ENCODE peak calls at places on chromosomes 5 and 9, in six cellular contexts. One of them, this sample, is unnamed.
A peak's percentile ranks its signal among the peaks of the same experiment; 100 is the strongest.

GRCh38 chr5:133682496-133682895 is 70.2 kb upstream of the FSTL4 start:
- DNase-seq in brain microvascular endothelial cell: no peak
- DNase-seq in cardiac fibroblast: no peak
- DNase-seq in heart left ventricle: no peak
- DNase-seq in stomach: peak; percentile 17
- DNase-seq in right atrium auricular region: peak; percentile 52
- DNase-seq in this sample: no peak

GRCh38 chr9:117927354-117927753 is 223.2 kb downstream of the TLR4 start:
- DNase-seq in brain microvascular endothelial cell: no peak
- DNase-seq in cardiac fibroblast: no peak
- DNase-seq in heart left ventricle: no peak
- DNase-seq in stomach: no peak
- DNase-seq in right atrium auricular region: no peak
- DNase-seq in this sample: no peak

GRCh38 chr9:120715331-120715924 is 1.2 kb upstream of the MEGF9 start:
- DNase-seq in brain microvascular endothelial cell: peak; percentile 26
- DNase-seq in cardiac fibroblast: peak; percentile 74
- DNase-seq in heart left ventricle: peak; percentile 61
- DNase-seq in stomach: no peak
- DNase-seq in right atrium auricular region: peak; percentile 76
- DNase-seq in this sample: peak; percentile 57

GRCh38 chr9:89455356-89455824 is 42.5 kb downstream of the SEMA4D start:
- DNase-seq in brain microvascular endothelial cell: no peak
- DNase-seq in cardiac fibroblast: no peak
- DNase-seq in heart left ventricle: no peak
- DNase-seq in stomach: no peak
- DNase-seq in right atrium auricular region: no peak
- DNase-seq in this sample: no peak

GRCh38 chr9:134634190-134634589 is 7.4 kb upstream of the COL5A1 start:
- DNase-seq in brain microvascular endothelial cell: no peak
- DNase-seq in cardiac fibroblast: no peak
- DNase-seq in heart left ventricle: peak; percentile 7
- DNase-seq in stomach: no peak
- DNase-seq in right atrium auricular region: no peak
- DNase-seq in this sample: no peak

GRCh38 chr5:139740138-139740992 is 55.2 kb upstream of the PSD2 start:
- DNase-seq in brain microvascular endothelial cell: no peak
- DNase-seq in cardiac fibroblast: no peak
- DNase-seq in heart left ventricle: no peak
- DNase-seq in stomach: no peak
- DNase-seq in right atrium auricular region: no peak
- DNase-seq in this sample: no peak

GRCh38 chr5:181190711-181191525 is 14.1 kb downstream of the TRIM7 start:
- DNase-seq in brain microvascular endothelial cell: no peak
- DNase-seq in cardiac fibroblast: peak; percentile 50
- DNase-seq in heart left ventricle: peak; percentile 52
- DNase-seq in stomach: peak; percentile 48
- DNase-seq in right atrium auricular region: no peak
- DNase-seq in this sample: no peak

GRCh38 chr9:134135343-134136116 is at the start of gene WDR5:
- DNase-seq in brain microvascular endothelial cell: peak; percentile 81
- DNase-seq in cardiac fibroblast: peak; percentile 92
- DNase-seq in heart left ventricle: peak; percentile 96
- DNase-seq in stomach: peak; percentile 93
- DNase-seq in right atrium auricular region: peak; percentile 91
- DNase-seq in this sample: peak; percentile 22

GRCh38 chr5:65873181-65873580 is 53.2 kb upstream of the ERBIN start:
- DNase-seq in brain microvascular endothelial cell: peak; percentile 41
- DNase-seq in cardiac fibroblast: no peak
- DNase-seq in heart left ventricle: no peak
- DNase-seq in stomach: no peak
- DNase-seq in right atrium auricular region: no peak
- DNase-seq in this sample: no peak

GRCh38 chr5:160923431-160923830 is 71.4 kb upstream of the ATP10B start:
- DNase-seq in brain microvascular endothelial cell: no peak
- DNase-seq in cardiac fibroblast: no peak
- DNase-seq in heart left ventricle: no peak
- DNase-seq in stomach: no peak
- DNase-seq in right atrium auricular region: no peak
- DNase-seq in this sample: no peak

GRCh38 chr5:5752844-5753243 is 330.4 kb downstream of the ICE1 start:
- DNase-seq in brain microvascular endothelial cell: no peak
- DNase-seq in cardiac fibroblast: no peak
- DNase-seq in heart left ventricle: no peak
- DNase-seq in stomach: no peak
- DNase-seq in right atrium auricular region: no peak
- DNase-seq in this sample: no peak

GRCh38 chr5:16550316-16550952 is 66.4 kb downstream of the RETREG1 start:
- DNase-seq in brain microvascular endothelial cell: no peak
- DNase-seq in cardiac fibroblast: peak; percentile 56
- DNase-seq in heart left ventricle: peak; percentile 39
- DNase-seq in stomach: no peak
- DNase-seq in right atrium auricular region: no peak
- DNase-seq in this sample: no peak

GRCh38 chr5:95794070-95794516 is 28.4 kb downstream of the GLRX start:
- DNase-seq in brain microvascular endothelial cell: no peak
- DNase-seq in cardiac fibroblast: peak; percentile 79
- DNase-seq in heart left ventricle: no peak
- DNase-seq in stomach: no peak
- DNase-seq in right atrium auricular region: no peak
- DNase-seq in this sample: no peak

GRCh38 chr5:138721979-138722378 is 31.2 kb upstream of the CTNNA1 start:
- DNase-seq in brain microvascular endothelial cell: no peak
- DNase-seq in cardiac fibroblast: no peak
- DNase-seq in heart left ventricle: no peak
- DNase-seq in stomach: no peak
- DNase-seq in right atrium auricular region: no peak
- DNase-seq in this sample: no peak

GRCh38 chr5:133242221-133242835 is 190.5 kb downstream of the HSPA4 start:
- DNase-seq in brain microvascular endothelial cell: no peak
- DNase-seq in cardiac fibroblast: no peak
- DNase-seq in heart left ventricle: no peak
- DNase-seq in stomach: no peak
- DNase-seq in right atrium auricular region: no peak
- DNase-seq in this sample: no peak

GRCh38 chr5:173689171-173689676 is 72.8 kb upstream of the BOD1 start:
- DNase-seq in brain microvascular endothelial cell: no peak
- DNase-seq in cardiac fibroblast: peak; percentile 21
- DNase-seq in heart left ventricle: no peak
- DNase-seq in stomach: peak; percentile 41
- DNase-seq in right atrium auricular region: no peak
- DNase-seq in this sample: peak; percentile 74

GRCh38 chr5:52788505-52788821 is 747 bp downstream of the ITGA1 start:
- DNase-seq in brain microvascular endothelial cell: no peak
- DNase-seq in cardiac fibroblast: no peak
- DNase-seq in heart left ventricle: no peak
- DNase-seq in stomach: no peak
- DNase-seq in right atrium auricular region: no peak
- DNase-seq in this sample: no peak

GRCh38 chr5:52786391-52786790 is 1.3 kb upstream of the ITGA1 start:
- DNase-seq in brain microvascular endothelial cell: no peak
- DNase-seq in cardiac fibroblast: no peak
- DNase-seq in heart left ventricle: no peak
- DNase-seq in stomach: no peak
- DNase-seq in right atrium auricular region: no peak
- DNase-seq in this sample: no peak

GRCh38 chr5:52787600-52788504 is at the start of the genes ITGA1 and PELO:
- DNase-seq in brain microvascular endothelial cell: peak; percentile 83
- DNase-seq in cardiac fibroblast: peak; percentile 88
- DNase-seq in heart left ventricle: peak; percentile 86
- DNase-seq in stomach: peak; percentile 65
- DNase-seq in right atrium auricular region: peak; percentile 90
- DNase-seq in this sample: no peak

GRCh38 chr5:52789378-52789777 is 1.7 kb downstream of the ITGA1 start:
- DNase-seq in brain microvascular endothelial cell: no peak
- DNase-seq in cardiac fibroblast: no peak
- DNase-seq in heart left ventricle: no peak
- DNase-seq in stomach: no peak
- DNase-seq in right atrium auricular region: no peak
- DNase-seq in this sample: no peak

DNA sequence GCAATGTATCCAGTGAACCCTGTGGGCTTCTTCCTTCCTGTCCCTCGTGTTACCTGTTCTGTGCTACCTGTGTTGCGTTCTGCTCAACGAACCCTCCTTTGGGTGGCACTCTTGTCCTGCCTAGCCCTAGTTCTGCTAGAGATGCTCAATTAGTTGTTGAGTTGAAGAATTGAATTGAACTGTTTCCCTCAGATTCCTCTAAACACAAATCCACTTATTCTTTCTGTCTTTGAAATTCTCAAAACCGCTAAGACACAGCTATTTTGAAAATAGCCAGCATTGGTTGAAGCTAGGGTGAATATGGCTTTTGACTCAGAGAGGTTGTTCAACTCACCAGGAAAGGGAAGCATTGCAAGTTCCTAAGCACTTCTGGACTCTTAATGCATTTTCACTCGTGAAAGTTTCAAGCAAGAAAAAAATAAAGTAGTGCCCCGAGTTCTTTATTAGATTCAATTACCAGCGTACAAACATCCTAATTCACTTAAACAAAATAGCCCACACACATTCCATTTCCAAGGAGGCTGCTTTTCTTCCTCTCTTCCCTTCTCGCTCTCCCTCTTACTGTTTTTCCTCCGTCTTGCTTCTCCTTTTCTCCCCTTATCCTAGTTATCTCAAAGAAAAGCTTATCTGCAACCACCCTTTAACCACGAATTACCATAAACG is 648 bp upstream of the ITGA1 start:
- DNase-seq in brain microvascular endothelial cell: no peak
- DNase-seq in cardiac fibroblast: peak; percentile 43
- DNase-seq in heart left ventricle: no peak
- DNase-seq in stomach: peak; percentile 59
- DNase-seq in right atrium auricular region: no peak
- DNase-seq in this sample: no peak
- H3K4me3 ChIP-seq in brain microvascular endothelial cell: peak overlapping the region; percentile 73
- H3K4me3 ChIP-seq in cardiac fibroblast: peak overlapping the region; percentile 67
- H3K4me3 ChIP-seq in heart left ventricle: peak overlapping the region; percentile 70
- H3K4me3 ChIP-seq in stomach: peak overlapping the region; percentile 80
- H3K4me3 ChIP-seq in right atrium auricular region: peak overlapping the region; percentile 74
- H3K4me3 ChIP-seq in this sample: peak overlapping the region; percentile 63

GRCh38 chr5:33973271-33973670 is 11.2 kb downstream of the SLC45A2 start:
- DNase-seq in brain microvascular endothelial cell: no peak
- DNase-seq in cardiac fibroblast: no peak
- DNase-seq in heart left ventricle: no peak
- DNase-seq in stomach: no peak
- DNase-seq in right atrium auricular region: no peak
- DNase-seq in this sample: no peak

GRCh38 chr5:33964132-33964531 is 20.4 kb downstream of the SLC45A2 start:
- DNase-seq in brain microvascular endothelial cell: no peak
- DNase-seq in cardiac fibroblast: no peak
- DNase-seq in heart left ventricle: no peak
- DNase-seq in stomach: no peak
- DNase-seq in right atrium auricular region: no peak
- DNase-seq in this sample: no peak

GRCh38 chr5:33968133-33969005 is 16.1 kb downstream of the SLC45A2 start:
- DNase-seq in brain microvascular endothelial cell: no peak
- DNase-seq in cardiac fibroblast: no peak
- DNase-seq in heart left ventricle: peak; percentile 33
- DNase-seq in stomach: no peak
- DNase-seq in right atrium auricular region: no peak
- DNase-seq in this sample: no peak

DNA sequence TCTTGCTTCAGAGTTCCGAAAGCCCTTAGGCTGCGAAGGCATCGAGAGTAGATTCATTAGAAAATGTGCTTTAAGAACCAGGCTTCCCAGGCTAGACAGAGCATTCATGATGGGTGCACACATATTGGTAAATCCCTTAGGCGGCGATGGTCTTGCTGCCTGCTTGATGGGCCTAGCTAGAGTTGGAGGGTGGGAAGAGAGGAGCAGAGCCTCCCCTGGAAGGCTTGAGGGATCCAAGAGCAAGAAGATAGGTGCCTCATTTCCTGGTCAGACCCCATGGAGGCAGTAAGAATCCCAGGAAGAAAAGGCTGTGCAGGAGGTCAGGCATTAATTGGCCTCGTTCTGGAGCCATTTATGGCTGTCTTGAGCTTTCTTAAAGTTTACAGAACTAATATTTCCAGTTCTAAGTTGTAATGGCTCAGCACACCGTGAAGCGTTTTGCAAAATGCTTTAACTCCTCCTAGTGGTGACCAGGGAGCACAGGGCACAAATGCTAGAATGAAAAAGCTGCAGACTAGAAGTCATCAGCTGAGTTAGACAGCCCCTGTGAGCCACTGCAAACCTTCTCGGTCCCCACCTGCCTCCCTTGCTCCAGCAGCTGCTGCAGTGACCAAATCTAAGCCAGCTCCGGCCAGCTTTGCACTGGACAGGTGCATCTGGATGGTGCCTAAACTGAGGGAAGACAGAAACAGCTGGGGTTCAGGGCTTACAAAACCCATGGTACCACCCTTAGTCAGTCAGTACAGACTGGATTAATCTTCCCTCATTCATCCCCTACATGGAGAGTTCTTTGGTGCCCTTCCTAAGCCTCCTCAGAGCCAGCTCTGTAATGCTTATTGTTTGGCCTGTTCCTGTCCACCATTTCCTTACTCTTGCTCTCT is 14.7 kb downstream of the SLC45A2 start:
- DNase-seq in brain microvascular endothelial cell: peak; percentile 49
- DNase-seq in cardiac fibroblast: peak; percentile 80
- DNase-seq in heart left ventricle: peak; percentile 19
- DNase-seq in stomach: no peak
- DNase-seq in right atrium auricular region: no peak
- DNase-seq in this sample: no peak
- TF ChIP-seq CTCF in brain microvascular endothelial cell: peak; percentile 92
- TF ChIP-seq CTCF in cardiac fibroblast: peak; percentile 88
- TF ChIP-seq CTCF in heart left ventricle: peak; percentile 62
- TF ChIP-seq CTCF in stomach: peak; percentile 52
- TF ChIP-seq CTCF in right atrium auricular region: peak; percentile 78
- TF ChIP-seq CTCF in this sample: peak; percentile 84

GRCh38 chr9:128190013-128190412 is 1.4 kb downstream of the CIZ1 start:
- DNase-seq in brain microvascular endothelial cell: no peak
- DNase-seq in cardiac fibroblast: no peak
- DNase-seq in heart left ventricle: no peak
- DNase-seq in stomach: no peak
- DNase-seq in right atrium auricular region: no peak
- DNase-seq in this sample: no peak
- H3K4me3 ChIP-seq in brain microvascular endothelial cell: peak overlapping the region; percentile 77
- H3K4me3 ChIP-seq in cardiac fibroblast: no peak overlapping the region
- H3K4me3 ChIP-seq in heart left ventricle: peak overlapping the region; percentile 89
- H3K4me3 ChIP-seq in stomach: peak overlapping the region; percentile 66
- H3K4me3 ChIP-seq in right atrium auricular region: no peak overlapping the region
- H3K4me3 ChIP-seq in this sample: peak overlapping the region; percentile 92

GRCh38 chr9:126318858-126319257 is 7.8 kb upstream of the MVB12B start:
- DNase-seq in brain microvascular endothelial cell: no peak
- DNase-seq in cardiac fibroblast: no peak
- DNase-seq in heart left ventricle: no peak
- DNase-seq in stomach: no peak
- DNase-seq in right atrium auricular region: no peak
- DNase-seq in this sample: no peak

GRCh38 chr9:126319651-126320050 is 7.0 kb upstream of the MVB12B start:
- DNase-seq in brain microvascular endothelial cell: no peak
- DNase-seq in cardiac fibroblast: no peak
- DNase-seq in heart left ventricle: no peak
- DNase-seq in stomach: no peak
- DNase-seq in right atrium auricular region: no peak
- DNase-seq in this sample: no peak

GRCh38 chr9:126316085-126316655 is 10.5 kb upstream of the MVB12B start:
- DNase-seq in brain microvascular endothelial cell: no peak
- DNase-seq in cardiac fibroblast: no peak
- DNase-seq in heart left ventricle: no peak
- DNase-seq in stomach: no peak
- DNase-seq in right atrium auricular region: no peak
- DNase-seq in this sample: no peak

GRCh38 chr9:126320158-126320922 is 6.3 kb upstream of the MVB12B start:
- DNase-seq in brain microvascular endothelial cell: no peak
- DNase-seq in cardiac fibroblast: no peak
- DNase-seq in heart left ventricle: no peak
- DNase-seq in stomach: no peak
- DNase-seq in right atrium auricular region: no peak
- DNase-seq in this sample: no peak

GRCh38 chr9:126317513-126317912 is 9.1 kb upstream of the MVB12B start:
- DNase-seq in brain microvascular endothelial cell: no peak
- DNase-seq in cardiac fibroblast: no peak
- DNase-seq in heart left ventricle: no peak
- DNase-seq in stomach: no peak
- DNase-seq in right atrium auricular region: no peak
- DNase-seq in this sample: no peak
- TF ChIP-seq CTCF in brain microvascular endothelial cell: peak; percentile 52
- TF ChIP-seq CTCF in cardiac fibroblast: no peak
- TF ChIP-seq CTCF in heart left ventricle: peak; percentile 44
- TF ChIP-seq CTCF in stomach: peak; percentile 39
- TF ChIP-seq CTCF in right atrium auricular region: peak; percentile 47
- TF ChIP-seq CTCF in this sample: peak; percentile 47

This sample was measured in epithelial cell of proximal tubule.